ENCODE peak calls at places on chromosomes 3 and 15, in six cellular contexts. W, E, U, Y, H and N are unnamed samples.

GRCh38 chr15:32656091-32656860 is 14.8 kb downstream of the SCG5 start:
- DNase-seq in W (no peak), E (no peak), U (no peak), Y (no peak), H (no peak), N (no peak)

GRCh38 chr3:18758047-18758704 is 333.0 kb upstream of the SATB1 start:
- DNase-seq in W (peak; percentile 20), E (peak; percentile 61), U (peak; percentile 73), Y (peak; percentile 80), H (no peak), N (peak; percentile 91)

GRCh38 chr15:34114215-34114614 is 12.3 kb downstream of the PGBD4 start:
- DNase-seq in W (no peak), E (no peak), U (no peak), Y (no peak), H (no peak), N (no peak)

GRCh38 chr3:106488288-106488687 is 619.5 kb upstream of the CBLB start:
- DNase-seq in W (no peak), E (no peak), U (no peak), Y (no peak), H (no peak), N (no peak)

GRCh38 chr3:188683032-188683491 is 488.7 kb upstream of the TPRG1 start:
- DNase-seq in W (peak; percentile 96), E (no peak), U (no peak), Y (no peak), H (no peak), N (peak; percentile 36)

GRCh38 chr3:174862101-174862500 is 3.0 kb downstream of the NAALADL2 start:
- DNase-seq in W (no peak), E (no peak), U (peak; percentile 64), Y (peak; percentile 25), H (no peak), N (peak; percentile 40)

GRCh38 chr15:69951511-69952209 is 146.1 kb downstream of the TLE3 start:
- DNase-seq in W (peak; percentile 53), E (no peak), U (no peak), Y (no peak), H (no peak), N (no peak)

GRCh38 chr3:99131876-99132275 is 230.4 kb upstream of the DCBLD2 start:
- DNase-seq in W (peak; percentile 14), E (no peak), U (no peak), Y (no peak), H (no peak), N (peak; percentile 31)

GRCh38 chr3:171113716-171114115 is 87.2 kb upstream of the SLC2A2 start:
- DNase-seq in W (no peak), E (no peak), U (no peak), Y (peak; percentile 54), H (no peak), N (no peak)

GRCh38 chr3:180871901-180872300 is 40.6 kb upstream of the FXR1 start:
- DNase-seq in W (no peak), E (no peak), U (no peak), Y (no peak), H (no peak), N (no peak)

GRCh38 chr3:188468196-188468595 is 314.2 kb downstream of the LPP start:
- DNase-seq in W (no peak), E (no peak), U (no peak), Y (no peak), H (no peak), N (no peak)

GRCh38 chr3:17162116-17162515 is 277.4 kb downstream of the PLCL2 start:
- DNase-seq in W (no peak), E (no peak), U (no peak), Y (no peak), H (no peak), N (no peak)

GRCh38 chr3:95341314-95341713 is 1278.5 kb downstream of the NSUN3 start:
- DNase-seq in W (no peak), E (no peak), U (no peak), Y (no peak), H (no peak), N (no peak)

GRCh38 chr15:90463381-90463780 is 66.3 kb upstream of the CRTC3 start:
- DNase-seq in W (peak; percentile 70), E (no peak), U (no peak), Y (no peak), H (no peak), N (peak; percentile 10)

GRCh38 chr15:47414207-47414606 is 303.1 kb upstream of the SEMA6D start:
- DNase-seq in W (no peak), E (no peak), U (no peak), Y (no peak), H (no peak), N (no peak)

GRCh38 chr3:161305095-161305991 is 66.0 kb downstream of the SPTSSB start:
- DNase-seq in W (peak; percentile 36), E (no peak), U (no peak), Y (peak; percentile 9), H (no peak), N (no peak)

GRCh38 chr3:126464093-126464492 is 11.6 kb downstream of the ZXDC start:
- DNase-seq in W (no peak), E (no peak), U (no peak), Y (no peak), H (no peak), N (no peak)

GRCh38 chr3:157099337-157100078 is 60.4 kb downstream of the CCNL1 start:
- DNase-seq in W (no peak), E (no peak), U (no peak), Y (no peak), H (no peak), N (no peak)

GRCh38 chr3:78871048-78871447 is 896.8 kb downstream of the ROBO1 start:
- DNase-seq in W (no peak), E (no peak), U (no peak), Y (no peak), H (no peak), N (no peak)

GRCh38 chr15:49270541-49271421 is 100.7 kb downstream of the GALK2 start:
- DNase-seq in W (no peak), E (peak; percentile 2), U (no peak), Y (peak; percentile 23), H (no peak), N (no peak)

GRCh38 chr15:35784745-35785144 is 238.8 kb upstream of the DPH6 start:
- DNase-seq in W (peak; percentile 6), E (no peak), U (no peak), Y (no peak), H (no peak), N (no peak)

GRCh38 chr3:28912120-28912885 is 368.6 kb upstream of the RBMS3 start:
- DNase-seq in W (peak; percentile 59), E (no peak), U (no peak), Y (no peak), H (no peak), N (no peak)

GRCh38 chr3:150843241-150843640 is 62.0 kb downstream of the MINDY4B start:
- DNase-seq in W (no peak), E (no peak), U (no peak), Y (no peak), H (no peak), N (no peak)

GRCh38 chr15:68277131-68277604 is 377 bp upstream of the FEM1B start:
- DNase-seq in W (no peak), E (peak; percentile 70), U (peak; percentile 48), Y (peak; percentile 81), H (no peak), N (no peak)

GRCh38 chr3:32813180-32813579 is 4.6 kb upstream of the TRIM71 start:
- DNase-seq in W (no peak), E (no peak), U (no peak), Y (no peak), H (no peak), N (no peak)

GRCh38 chr15:88912500-88912921 is 668 bp downstream of the MFGE8 start:
- DNase-seq in W (peak; percentile 56), E (no peak), U (no peak), Y (peak; percentile 53), H (no peak), N (peak; percentile 23)

GRCh38 chr3:42662037-42662812 is 8.7 kb downstream of the ZBTB47 start:
- DNase-seq in W (no peak), E (no peak), U (no peak), Y (no peak), H (no peak), N (no peak)

GRCh38 chr15:90818251-90819210 is 49.9 kb upstream of the FURIN start:
- DNase-seq in W (no peak), E (no peak), U (peak; percentile 22), Y (peak; percentile 57), H (peak; percentile 64), N (no peak)

GRCh38 chr3:63364909-63365308 is 86.8 kb downstream of the SYNPR start:
- DNase-seq in W (no peak), E (no peak), U (no peak), Y (peak; percentile 57), H (no peak), N (no peak)

GRCh38 chr3:60431599-60431958 is 819.7 kb downstream of the FHIT start:
- DNase-seq in W (peak; percentile 2), E (no peak), U (no peak), Y (peak; percentile 32), H (no peak), N (no peak)

GRCh38 chr15:51908312-51908711 is 63.3 kb downstream of the LEO1 start:
- DNase-seq in W (peak; percentile 57), E (no peak), U (no peak), Y (no peak), H (no peak), N (no peak)

GRCh38 chr15:75676688-75677475 is 29.2 kb downstream of the SNX33 start:
- DNase-seq in W (no peak), E (no peak), U (no peak), Y (no peak), H (no peak), N (no peak)
- H3K4me1 ChIP-seq in W (peaks cover 27% of the 10 kb centered on the region), E (peaks cover 12% of the 10 kb centered on the region), U (no peaks in the 10 kb centered on the region), Y (peaks cover 37% of the 10 kb centered on the region), H (peaks cover 24% of the 10 kb centered on the region), N (peaks cover 21% of the 10 kb centered on the region)

GRCh38 chr3:9385209-9385936 is 12.0 kb upstream of the SETD5 start:
- DNase-seq in W (no peak), E (no peak), U (no peak), Y (no peak), H (no peak), N (no peak)
- H3K27ac ChIP-seq in W (peak overlapping the region; percentile 27), E (no peak overlapping the region), U (no peak overlapping the region), Y (peak overlapping the region; percentile 27), H (no peak overlapping the region), N (no peak overlapping the region)

DNA sequence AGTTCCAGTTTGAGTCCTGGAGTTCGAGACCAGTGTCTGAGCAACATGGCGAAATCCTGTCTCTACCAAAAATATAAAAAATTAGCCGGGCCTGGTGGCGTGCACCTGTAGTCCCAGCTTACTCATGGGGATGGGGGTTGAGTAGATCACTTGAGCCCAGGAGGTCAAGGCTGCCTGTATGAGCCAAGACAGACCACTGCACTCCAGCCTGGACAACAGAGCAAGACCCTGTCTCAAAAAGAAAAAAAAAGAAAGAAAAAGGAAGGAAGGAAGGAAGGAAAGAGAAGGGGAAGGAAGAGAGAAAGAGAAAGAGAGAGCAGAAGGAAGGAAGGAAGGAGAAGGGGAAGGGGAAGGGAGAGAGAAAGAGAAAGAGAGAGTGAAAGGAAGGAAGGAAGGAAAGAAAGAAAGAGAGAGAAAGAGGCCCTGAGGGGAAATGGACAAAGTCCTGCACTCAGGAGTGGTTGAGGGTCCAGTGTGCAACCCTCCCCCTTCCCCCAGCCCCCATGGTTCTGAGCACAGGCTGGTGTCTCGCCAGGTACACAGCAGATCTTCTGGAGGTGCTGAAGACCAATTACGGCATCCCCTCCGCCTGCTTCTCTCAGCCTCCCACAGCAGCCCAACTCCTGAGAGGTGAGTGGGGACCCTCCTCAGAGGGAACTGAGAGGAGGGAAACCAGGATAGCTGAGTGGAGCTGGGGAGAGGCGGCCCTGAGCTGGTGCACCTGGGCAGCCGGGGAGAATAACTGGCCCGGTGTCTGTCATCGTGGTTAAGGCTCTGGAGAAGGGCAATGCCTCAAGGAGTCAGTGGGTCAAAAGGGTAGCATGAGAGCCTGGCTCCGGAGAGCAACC is 1.2 kb downstream of the SLC51A start:
- DNase-seq in W (no peak), E (no peak), U (no peak), Y (no peak), H (no peak), N (no peak)
- H3K4me1 ChIP-seq in W (peaks cover 17% of the 10 kb centered on the region), E (peaks cover 25% of the 10 kb centered on the region), U (peaks cover 22% of the 10 kb centered on the region), Y (peaks cover 20% of the 10 kb centered on the region), H (peaks cover 5% of the 10 kb centered on the region), N (peaks cover 4% of the 10 kb centered on the region)

GRCh38 chr3:24242012-24242698 is 252.5 kb downstream of the THRB start:
- DNase-seq in W (peak; percentile 18), E (no peak), U (no peak), Y (no peak), H (no peak), N (peak; percentile 74)
- H3K27ac ChIP-seq in W (no peak overlapping the region), E (no peak overlapping the region), U (no peak overlapping the region), Y (no peak overlapping the region), H (no peak overlapping the region), N (peak overlapping the region; percentile 45)